ENCODE peak calls at places on chromosomes 13 and 19, in seven cellular contexts. V is stimulated activated CD8-positive, alpha-beta memory T cell treated with anti-CD3 and anti-CD28 coated beads, Interleukin-7, amount 100 ng/mL, for 48 hours; O is PC-3; C is pancreas; U is stimulated activated CD4-positive, alpha-beta T cell treated with anti-CD3 and anti-CD28 coated beads, TNF-alpha, amount 100 ng/mL, for 24 hours; N is activated CD4-positive, alpha-beta T cell treated with anti-CD3 and anti-CD28 coated beads, Interleukin-2, amount 50 U/mL, for 48 hours; K is endothelial cell. P is an unnamed sample.

GRCh38 chr19:33373701-33374405 is at the start of gene CEBPG:
- DNase-seq in V (peak), O (peak), C (no peak), U (peak), N (peak), K (peak), P (no peak)

GRCh38 chr13:111051656-111052232 is 63.4 kb upstream of the ARHGEF7 start:
- DNase-seq in V (no peak), O (no peak), C (no peak), U (no peak), N (no peak), K (no peak), P (no peak)

GRCh38 chr13:103510007-103510406 is 443.8 kb upstream of the SLC10A2 start:
- DNase-seq in V (no peak), O (no peak), C (no peak), U (no peak), N (no peak), K (no peak), P (no peak)

GRCh38 chr19:43901395-43902390 is 33.4 kb downstream of the ZNF45 start:
- DNase-seq in V (peak), O (no peak), C (peak), U (peak), N (peak), K (peak), P (peak)

GRCh38 chr13:102580552-102581169 is 16.1 kb upstream of the TPP2 start:
- DNase-seq in V (no peak), O (peak), C (no peak), U (peak), N (no peak), K (peak), P (no peak)

GRCh38 chr13:66367356-66367755 is 862.8 kb downstream of the PCDH9 start:
- DNase-seq in V (no peak), O (no peak), C (no peak), U (no peak), N (no peak), K (no peak), P (no peak)

GRCh38 chr13:114131581-114132418 is 623 bp downstream of the RASA3 start:
- DNase-seq in V (no peak), O (no peak), C (no peak), U (no peak), N (peak), K (no peak), P (no peak)

GRCh38 chr19:15640294-15640903 is at the start of gene CYP4F3:
- DNase-seq in V (no peak), O (peak), C (peak), U (no peak), N (no peak), K (no peak), P (peak)

GRCh38 chr13:79393564-79394249 is 12.3 kb downstream of the RBM26 start:
- DNase-seq in V (no peak), O (peak), C (no peak), U (no peak), N (peak), K (no peak), P (no peak)

GRCh38 chr19:14110650-14111049 is 6.9 kb downstream of the PRKACA start:
- DNase-seq in V (no peak), O (no peak), C (no peak), U (no peak), N (no peak), K (no peak), P (no peak)

GRCh38 chr19:54014920-54015560 is 23.6 kb downstream of the CACNG6 start:
- DNase-seq in V (no peak), O (no peak), C (no peak), U (no peak), N (no peak), K (no peak), P (no peak)

GRCh38 chr13:78662467-78662866 is 3.5 kb upstream of the OBI1 start:
- DNase-seq in V (no peak), O (no peak), C (no peak), U (no peak), N (no peak), K (no peak), P (no peak)

GRCh38 chr19:41702208-41702651 is 6.2 kb upstream of the CEACAM5 start:
- DNase-seq in V (no peak), O (peak), C (no peak), U (no peak), N (no peak), K (no peak), P (peak)

GRCh38 chr19:7288977-7289376 is 5.2 kb downstream of the INSR start:
- DNase-seq in V (no peak), O (no peak), C (no peak), U (no peak), N (no peak), K (no peak), P (no peak)

GRCh38 chr19:48292798-48293197 is 22.9 kb downstream of the ZNF114 start:
- DNase-seq in V (no peak), O (peak), C (no peak), U (no peak), N (no peak), K (no peak), P (no peak)

GRCh38 chr13:106029901-106030300 is 505.6 kb downstream of the EFNB2 start:
- DNase-seq in V (no peak), O (no peak), C (no peak), U (no peak), N (no peak), K (no peak), P (no peak)

GRCh38 chr13:72255908-72256307 is 388.9 kb upstream of the DACH1 start:
- DNase-seq in V (no peak), O (peak), C (peak), U (no peak), N (no peak), K (peak), P (no peak)

GRCh38 chr19:40286674-40287421 is 1.7 kb upstream of the AKT2 start:
- DNase-seq in V (no peak), O (no peak), C (no peak), U (no peak), N (no peak), K (no peak), P (no peak)

GRCh38 chr13:33394294-33394932 is 108.9 kb upstream of the STARD13 start:
- DNase-seq in V (no peak), O (no peak), C (no peak), U (no peak), N (no peak), K (no peak), P (no peak)

GRCh38 chr13:110306340-110306959 is 507 bp downstream of the COL4A1 start:
- DNase-seq in V (no peak), O (no peak), C (no peak), U (no peak), N (no peak), K (no peak), P (peak)

GRCh38 chr19:1901940-1902404 is 3.2 kb upstream of the ADAT3 start:
- DNase-seq in V (no peak), O (no peak), C (peak), U (no peak), N (no peak), K (no peak), P (peak)

GRCh38 chr19:6963937-6964336 is 57.3 kb downstream of the MBD3L2B start:
- DNase-seq in V (no peak), O (peak), C (no peak), U (peak), N (peak), K (no peak), P (no peak)

GRCh38 chr19:50418186-50419021 is at the start of gene SPIB:
- DNase-seq in V (no peak), O (no peak), C (no peak), U (no peak), N (no peak), K (no peak), P (no peak)

GRCh38 chr19:17264641-17264979 is at the start of gene USHBP1:
- DNase-seq in V (no peak), O (no peak), C (no peak), U (no peak), N (no peak), K (peak), P (no peak)